ENCODE peak calls at places on chromosomes 5 and 9, in six cellular contexts. D, C, P, S, A and G are unnamed samples.

GRCh38 chr9:98916660-98917059 is 27.0 kb upstream of the COL15A1 start:
- ATAC-seq in D (no peak), C (no peak), P (peak), S (peak), A (peak), G (peak)

GRCh38 chr9:32360983-32361673 is 23.3 kb upstream of the ACO1 start:
- ATAC-seq in D (no peak), C (no peak), P (no peak), S (no peak), A (no peak), G (no peak)

GRCh38 chr9:23768861-23769260 is 57.2 kb downstream of the ELAVL2 start:
- ATAC-seq in D (no peak), C (no peak), P (no peak), S (no peak), A (no peak), G (no peak)

GRCh38 chr5:16666861-16667481 is 50.2 kb upstream of the RETREG1 start:
- ATAC-seq in D (peak), C (no peak), P (peak), S (no peak), A (peak), G (no peak)

GRCh38 chr5:130479045-130479804 is 575.0 kb downstream of the CHSY3 start:
- ATAC-seq in D (no peak), C (no peak), P (no peak), S (no peak), A (peak), G (no peak)

GRCh38 chr9:81844131-81844567 is 84.1 kb upstream of the SPATA31D4 start:
- ATAC-seq in D (no peak), C (no peak), P (peak), S (no peak), A (no peak), G (no peak)

GRCh38 chr9:26755476-26755875 is 137.1 kb downstream of the CAAP1 start:
- ATAC-seq in D (no peak), C (no peak), P (no peak), S (no peak), A (no peak), G (no peak)

GRCh38 chr9:37445832-37446231 is 19.4 kb downstream of the ZBTB5 start:
- ATAC-seq in D (no peak), C (no peak), P (peak), S (no peak), A (no peak), G (no peak)

GRCh38 chr9:96342553-96343245 is 40.7 kb upstream of the HSD17B3 start:
- ATAC-seq in D (no peak), C (no peak), P (no peak), S (no peak), A (no peak), G (no peak)

GRCh38 chr5:168097852-168098251 is 193.6 kb upstream of the WWC1 start:
- ATAC-seq in D (peak), C (no peak), P (no peak), S (no peak), A (no peak), G (no peak)

GRCh38 chr5:76111510-76112174 is 28.5 kb downstream of the SV2C start:
- ATAC-seq in D (no peak), C (no peak), P (no peak), S (no peak), A (no peak), G (no peak)

GRCh38 chr9:113738898-113739604 is 137.1 kb upstream of the ZNF618 start:
- ATAC-seq in D (peak), C (peak), P (peak), S (peak), A (no peak), G (no peak)

GRCh38 chr9:135001526-135001925 is 83.8 kb upstream of the FCN1 start:
- ATAC-seq in D (no peak), C (no peak), P (no peak), S (no peak), A (no peak), G (no peak)

GRCh38 chr9:16039988-16040761 is 487.3 kb downstream of the CCDC171 start:
- ATAC-seq in D (no peak), C (peak), P (peak), S (no peak), A (no peak), G (no peak)

GRCh38 chr5:77211013-77211690 is 672 bp downstream of the PDE8B start:
- ATAC-seq in D (no peak), C (no peak), P (peak), S (no peak), A (peak), G (no peak)

GRCh38 chr5:128271859-128272446 is 188.4 kb downstream of the SLC12A2 start:
- ATAC-seq in D (peak), C (peak), P (no peak), S (no peak), A (no peak), G (no peak)

GRCh38 chr5:64180661-64181343 is 15.2 kb downstream of the RNF180 start:
- ATAC-seq in D (no peak), C (peak), P (no peak), S (no peak), A (no peak), G (no peak)

GRCh38 chr5:67983251-67983941 is 232.2 kb upstream of the PIK3R1 start:
- ATAC-seq in D (no peak), C (peak), P (no peak), S (no peak), A (peak), G (no peak)

GRCh38 chr5:66666778-66667177 is 70.6 kb downstream of the MAST4 start:
- ATAC-seq in D (no peak), C (no peak), P (no peak), S (no peak), A (no peak), G (no peak)

GRCh38 chr9:5500441-5501235 is 9.7 kb upstream of the PDCD1LG2 start:
- ATAC-seq in D (no peak), C (no peak), P (no peak), S (peak), A (peak), G (no peak)

GRCh38 chr5:168798065-168799023 is 219.2 kb upstream of the PANK3 start:
- ATAC-seq in D (no peak), C (no peak), P (no peak), S (no peak), A (no peak), G (no peak)

GRCh38 chr5:159489779-159490178 is 159.5 kb upstream of the IL12B start:
- ATAC-seq in D (peak), C (peak), P (no peak), S (no peak), A (no peak), G (no peak)

GRCh38 chr5:73950441-73950873 is 324.5 kb downstream of the ARHGEF28 start:
- ATAC-seq in D (no peak), C (no peak), P (no peak), S (no peak), A (no peak), G (no peak)

GRCh38 chr5:124285071-124285470 is 461.4 kb downstream of the ZNF608 start:
- ATAC-seq in D (no peak), C (no peak), P (no peak), S (no peak), A (no peak), G (no peak)

GRCh38 chr5:101976933-101977332 is 319.2 kb downstream of the SLCO4C1 start:
- ATAC-seq in D (no peak), C (no peak), P (no peak), S (no peak), A (no peak), G (no peak)

GRCh38 chr5:141866111-141866510 is 12.1 kb downstream of the PCDH1 start:
- ATAC-seq in D (no peak), C (no peak), P (peak), S (no peak), A (peak), G (no peak)

GRCh38 chr5:38662088-38662487 is 105.6 kb upstream of the LIFR start:
- ATAC-seq in D (no peak), C (no peak), P (no peak), S (no peak), A (no peak), G (no peak)

GRCh38 chr5:121691478-121691877 is 160.2 kb upstream of the FTMT start:
- ATAC-seq in D (peak), C (no peak), P (peak), S (peak), A (peak), G (no peak)

GRCh38 chr9:77475641-77476473 is 172.3 kb downstream of the GNA14 start:
- ATAC-seq in D (peak), C (peak), P (no peak), S (no peak), A (peak), G (no peak)

DNA sequence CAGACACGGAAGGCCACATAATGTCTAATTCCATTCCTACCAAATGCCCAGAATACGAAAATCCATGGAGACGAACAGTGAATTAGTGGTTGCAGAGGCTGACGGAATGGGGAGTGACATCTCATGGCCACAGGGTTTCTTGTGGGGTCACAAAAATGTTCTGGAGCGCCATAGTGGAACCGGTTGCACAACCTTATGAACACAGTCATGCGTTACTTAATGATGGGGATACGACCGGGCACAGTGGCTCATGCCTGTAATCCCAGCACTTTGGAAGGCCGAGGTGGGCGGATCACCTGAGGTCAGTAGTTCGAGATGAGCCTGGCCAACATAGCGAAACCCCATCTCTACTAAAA is 26.0 kb upstream of the TTLL11 start:
- ATAC-seq in D (no peak), C (no peak), P (no peak), S (no peak), A (no peak), G (no peak)
- TF ChIP-seq EP300 in D (no peak), C (no peak), P (no peak), S (no peak), A (no peak), G (no peak)

GRCh38 chr5:10599113-10599512 is 35.2 kb downstream of the ANKRD33B start:
- ATAC-seq in D (no peak), C (no peak), P (no peak), S (no peak), A (no peak), G (no peak)

GRCh38 chr5:10599828-10600227 is 36.0 kb downstream of the ANKRD33B start:
- ATAC-seq in D (no peak), C (no peak), P (no peak), S (no peak), A (no peak), G (no peak)

GRCh38 chr5:10602031-10602806 is 38.3 kb downstream of the ANKRD33B start:
- ATAC-seq in D (peak), C (no peak), P (peak), S (peak), A (peak), G (no peak)

GRCh38 chr5:10601246-10602030 is 37.6 kb downstream of the ANKRD33B start:
- ATAC-seq in D (peak), C (peak), P (peak), S (peak), A (peak), G (peak)

GRCh38 chr5:10600629-10601245 is 36.9 kb downstream of the ANKRD33B start:
- ATAC-seq in D (peak), C (peak), P (no peak), S (no peak), A (no peak), G (no peak)
- TF ChIP-seq CTCF in D (no peak), C (no peak), P (no peak), S (no peak), A (no peak), G (no peak)

DNA sequence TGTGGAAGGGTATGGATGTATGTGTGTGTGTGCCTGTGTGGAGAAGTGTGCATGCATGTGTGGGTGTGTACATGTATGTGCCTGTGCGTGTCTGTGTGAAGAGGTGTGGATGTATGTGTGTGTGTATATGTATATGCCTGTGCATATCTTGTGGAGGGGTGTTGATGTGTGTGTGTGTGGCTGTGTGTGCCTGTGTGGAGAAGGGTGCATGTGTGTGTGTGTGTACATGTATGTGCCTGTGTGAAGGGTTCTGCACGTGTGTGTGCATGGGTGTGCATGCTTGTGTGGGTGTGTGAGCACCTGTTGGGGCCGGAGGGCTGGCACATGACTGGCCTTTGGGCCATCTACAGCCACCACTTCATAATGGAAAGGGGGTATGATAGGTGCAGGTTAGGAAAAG is 291.4 kb downstream of the IRX2 start:
- ATAC-seq in D (no peak), C (no peak), P (no peak), S (no peak), A (no peak), G (no peak)
- H3K4me3 ChIP-seq in D (no peak), C (no peak), P (no peak), S (no peak), A (no peak), G (no peak)

GRCh38 chr9:68552700-68553099 is 12.0 kb upstream of the TMEM252 start:
- ATAC-seq in D (peak), C (no peak), P (no peak), S (no peak), A (no peak), G (peak)
- TF ChIP-seq EP300 in D (no peak), C (no peak), P (no peak), S (no peak), A (no peak), G (no peak)

DNA sequence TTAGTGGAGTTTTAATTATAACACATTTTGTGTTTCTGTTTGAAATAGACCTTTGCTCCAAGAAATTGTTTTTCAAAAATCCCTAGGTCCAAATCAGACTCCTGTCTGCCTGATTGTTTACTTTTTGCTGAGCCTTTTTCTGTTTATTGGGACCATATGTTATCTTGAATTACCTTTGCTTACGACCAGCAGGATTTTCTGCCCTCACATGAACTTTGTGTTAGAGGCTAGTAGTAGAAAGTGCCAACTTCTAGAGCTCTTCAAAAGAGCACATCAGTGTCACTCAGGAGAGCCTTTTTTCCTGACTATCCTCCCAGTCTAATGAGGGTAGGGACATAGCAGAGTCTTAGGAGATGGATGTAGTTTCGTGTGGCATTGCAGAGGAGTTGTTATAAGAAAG is 10.2 kb downstream of the RECK start:
- ATAC-seq in D (no peak), C (no peak), P (no peak), S (no peak), A (no peak), G (no peak)
- TF ChIP-seq CTCF in D (no peak), C (no peak), P (no peak), S (no peak), A (no peak), G (no peak)

GRCh38 chr5:135565256-135565655 is 13.5 kb downstream of the CXCL14 start:
- ATAC-seq in D (no peak), C (no peak), P (no peak), S (no peak), A (no peak), G (no peak)
- H3K4me3 ChIP-seq in D (no peak), C (no peak), P (no peak), S (no peak), A (no peak), G (no peak)

DNA sequence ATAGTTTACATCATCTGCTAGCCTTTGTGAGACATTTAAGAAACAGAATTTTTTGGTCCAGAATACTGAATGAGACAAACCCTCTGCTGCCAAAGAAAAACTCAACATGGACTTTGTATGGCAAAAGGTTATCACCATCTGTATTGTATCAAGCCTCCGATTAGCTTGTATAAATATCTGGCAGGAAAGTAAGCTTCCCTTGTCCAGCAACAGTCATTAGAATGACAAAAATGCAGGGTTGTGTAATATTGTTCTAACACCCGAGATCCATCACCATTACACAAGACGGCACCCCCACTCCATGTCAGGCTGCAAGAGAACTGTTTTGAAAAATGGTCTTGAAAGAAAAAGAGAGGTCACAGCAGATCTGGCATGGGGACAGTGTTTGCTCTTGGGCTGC is 23.6 kb downstream of the SVEP1 start:
- ATAC-seq in D (peak), C (no peak), P (no peak), S (no peak), A (peak), G (peak)
- TF ChIP-seq EP300 in D (peak), C (no peak), P (no peak), S (no peak), A (no peak), G (no peak)

GRCh38 chr9:121169094-121169601 is 32.5 kb downstream of the RAB14 start:
- ATAC-seq in D (peak), C (peak), P (peak), S (peak), A (peak), G (peak)
- TF ChIP-seq CTCF in D (no peak), C (peak), P (no peak), S (peak), A (peak), G (peak)